ENCODE peak calls at places on chromosomes 6 and 20, in five cellular contexts. X, Y, R, K and P are unnamed samples. For H3K4me1, the result is how much of the 10 kb centered on the place peaks cover.

GRCh38 chr6:2850480-2851150 is 9.0 kb upstream of the SERPINB1 start:
- DNase-seq in X (no peak), Y (no peak), R (no peak), K (peak), P (peak)

GRCh38 chr6:109660526-109660925 is 30.5 kb downstream of the AK9 start:
- DNase-seq in X (no peak), Y (no peak), R (no peak), K (no peak), P (no peak)

GRCh38 chr6:56484669-56485068 is 158.0 kb downstream of the DST start:
- DNase-seq in X (no peak), Y (no peak), R (no peak), K (peak), P (no peak)

GRCh38 chr6:16130437-16130891 is 1.6 kb downstream of the MYLIP start:
- DNase-seq in X (no peak), Y (no peak), R (no peak), K (no peak), P (no peak)

GRCh38 chr6:73566954-73567591 is 46.2 kb upstream of the EEF1A1 start:
- DNase-seq in X (peak), Y (peak), R (peak), K (peak), P (peak)

GRCh38 chr6:131029661-131030297 is 33.3 kb downstream of the EPB41L2 start:
- DNase-seq in X (no peak), Y (peak), R (no peak), K (peak), P (no peak)

GRCh38 chr20:14441201-14441600 is 103.8 kb upstream of the FLRT3 start:
- DNase-seq in X (no peak), Y (no peak), R (no peak), K (peak), P (no peak)

GRCh38 chr20:58753929-58754551 is 61.4 kb downstream of the NPEPL1 start:
- DNase-seq in X (no peak), Y (no peak), R (no peak), K (no peak), P (peak)

GRCh38 chr20:36372671-36373070 is 66.5 kb downstream of the DLGAP4 start:
- DNase-seq in X (no peak), Y (no peak), R (no peak), K (no peak), P (no peak)

GRCh38 chr20:4962257-4962855 is 39.0 kb downstream of the SLC23A2 start:
- DNase-seq in X (no peak), Y (no peak), R (no peak), K (no peak), P (no peak)

GRCh38 chr6:43951063-43951755 is 176.0 kb downstream of the MRPL14 start:
- DNase-seq in X (peak), Y (peak), R (peak), K (no peak), P (peak)

GRCh38 chr6:18262812-18263560 is 1.3 kb downstream of the DEK start:
- DNase-seq in X (no peak), Y (no peak), R (no peak), K (peak), P (no peak)

GRCh38 chr6:169934699-169935347 is 183.4 kb downstream of the ERMARD start:
- DNase-seq in X (no peak), Y (no peak), R (no peak), K (no peak), P (no peak)

GRCh38 chr6:28634758-28635546 is 109.3 kb downstream of the GPX5 start:
- DNase-seq in X (no peak), Y (no peak), R (no peak), K (no peak), P (no peak)

GRCh38 chr6:81655696-81656095 is 96.8 kb downstream of the TENT5A start:
- DNase-seq in X (no peak), Y (no peak), R (no peak), K (peak), P (no peak)

GRCh38 chr20:38840053-38840893 is 34.8 kb downstream of the PPP1R16B start:
- DNase-seq in X (peak), Y (no peak), R (no peak), K (no peak), P (no peak)

GRCh38 chr20:38337561-38338140 is 8.6 kb upstream of the LBP start:
- DNase-seq in X (no peak), Y (no peak), R (no peak), K (no peak), P (no peak)

GRCh38 chr6:111926731-111927302 is 53.6 kb upstream of the FYN start:
- DNase-seq in X (no peak), Y (no peak), R (no peak), K (no peak), P (no peak)

GRCh38 chr20:51563597-51564332 is 21.2 kb upstream of the NFATC2 start:
- DNase-seq in X (peak), Y (peak), R (peak), K (peak), P (peak)

GRCh38 chr20:33908351-33908750 is 85.4 kb upstream of the RALY start:
- DNase-seq in X (no peak), Y (no peak), R (no peak), K (peak), P (no peak)

GRCh38 chr20:59835448-59836395 is 97.7 kb downstream of the SYCP2 start:
- DNase-seq in X (peak), Y (peak), R (peak), K (peak), P (peak)

GRCh38 chr20:24987244-24987643 is 5.3 kb downstream of the APMAP start:
- DNase-seq in X (no peak), Y (no peak), R (no peak), K (peak), P (no peak)

GRCh38 chr6:140202964-140203363 is 828.5 kb upstream of the CITED2 start:
- DNase-seq in X (no peak), Y (no peak), R (no peak), K (no peak), P (no peak)

GRCh38 chr6:34513628-34514027 is 42.5 kb downstream of the SPDEF start:
- DNase-seq in X (no peak), Y (no peak), R (peak), K (no peak), P (no peak)

GRCh38 chr20:31497838-31498540 is 16.3 kb upstream of the HM13 start:
- DNase-seq in X (peak), Y (peak), R (no peak), K (peak), P (no peak)

GRCh38 chr6:39453236-39453635 is 130.7 kb upstream of the KCNK16 start:
- DNase-seq in X (no peak), Y (no peak), R (no peak), K (no peak), P (no peak)

GRCh38 chr6:43433148-43433547 is 5.8 kb downstream of the ABCC10 start:
- DNase-seq in X (no peak), Y (no peak), R (no peak), K (no peak), P (no peak)

GRCh38 chr6:144757730-144758129 is 472.6 kb downstream of the UTRN start:
- DNase-seq in X (no peak), Y (no peak), R (no peak), K (no peak), P (no peak)

GRCh38 chr6:79421707-79422484 is 115.3 kb downstream of the LCA5 start:
- DNase-seq in X (no peak), Y (peak), R (no peak), K (peak), P (no peak)

GRCh38 chr6:40727272-40727671 is 140.1 kb upstream of the LRFN2 start:
- DNase-seq in X (no peak), Y (no peak), R (no peak), K (no peak), P (no peak)

GRCh38 chr6:150004101-150004782 is 21.1 kb downstream of the RAET1L start:
- DNase-seq in X (no peak), Y (no peak), R (no peak), K (no peak), P (no peak)

GRCh38 chr6:127178746-127179145 is 60.3 kb downstream of the RSPO3 start:
- DNase-seq in X (no peak), Y (no peak), R (no peak), K (no peak), P (no peak)

GRCh38 chr20:23243791-23244190 is 106.8 kb upstream of the NXT1 start:
- DNase-seq in X (no peak), Y (no peak), R (no peak), K (no peak), P (peak)

GRCh38 chr20:46220808-46221207 is 87.5 kb downstream of the CDH22 start:
- DNase-seq in X (no peak), Y (peak), R (no peak), K (no peak), P (no peak)

GRCh38 chr6:152151930-152152329 is 344.4 kb downstream of the ESR1 start:
- DNase-seq in X (no peak), Y (no peak), R (no peak), K (no peak), P (no peak)

GRCh38 chr6:139567095-139567494 is 192.6 kb upstream of the CITED2 start:
- DNase-seq in X (no peak), Y (no peak), R (no peak), K (no peak), P (no peak)

GRCh38 chr6:139270249-139270648 is 21.5 kb downstream of the TXLNB start:
- DNase-seq in X (no peak), Y (no peak), R (no peak), K (no peak), P (no peak)

GRCh38 chr6:4008324-4009047 is 70.5 kb downstream of the FAM217A start:
- DNase-seq in X (no peak), Y (no peak), R (no peak), K (peak), P (no peak)

GRCh38 chr6:38027685-38028373 is 208.3 kb downstream of the ZFAND3 start:
- DNase-seq in X (no peak), Y (no peak), R (no peak), K (no peak), P (no peak)

GRCh38 chr6:138403324-138403800 is 661 bp upstream of the HEBP2 start:
- DNase-seq in X (peak), Y (peak), R (peak), K (no peak), P (peak)

GRCh38 chr20:57683876-57684275 is 25.9 kb downstream of the PMEPA1 start:
- DNase-seq in X (no peak), Y (no peak), R (no peak), K (no peak), P (no peak)

GRCh38 chr20:57688295-57688694 is 21.5 kb downstream of the PMEPA1 start:
- DNase-seq in X (no peak), Y (no peak), R (no peak), K (no peak), P (no peak)

GRCh38 chr20:57686931-57687652 is 22.7 kb downstream of the PMEPA1 start:
- DNase-seq in X (no peak), Y (no peak), R (no peak), K (no peak), P (no peak)

GRCh38 chr20:57682184-57683038 is 27.4 kb downstream of the PMEPA1 start:
- DNase-seq in X (peak), Y (peak), R (no peak), K (no peak), P (no peak)

DNA sequence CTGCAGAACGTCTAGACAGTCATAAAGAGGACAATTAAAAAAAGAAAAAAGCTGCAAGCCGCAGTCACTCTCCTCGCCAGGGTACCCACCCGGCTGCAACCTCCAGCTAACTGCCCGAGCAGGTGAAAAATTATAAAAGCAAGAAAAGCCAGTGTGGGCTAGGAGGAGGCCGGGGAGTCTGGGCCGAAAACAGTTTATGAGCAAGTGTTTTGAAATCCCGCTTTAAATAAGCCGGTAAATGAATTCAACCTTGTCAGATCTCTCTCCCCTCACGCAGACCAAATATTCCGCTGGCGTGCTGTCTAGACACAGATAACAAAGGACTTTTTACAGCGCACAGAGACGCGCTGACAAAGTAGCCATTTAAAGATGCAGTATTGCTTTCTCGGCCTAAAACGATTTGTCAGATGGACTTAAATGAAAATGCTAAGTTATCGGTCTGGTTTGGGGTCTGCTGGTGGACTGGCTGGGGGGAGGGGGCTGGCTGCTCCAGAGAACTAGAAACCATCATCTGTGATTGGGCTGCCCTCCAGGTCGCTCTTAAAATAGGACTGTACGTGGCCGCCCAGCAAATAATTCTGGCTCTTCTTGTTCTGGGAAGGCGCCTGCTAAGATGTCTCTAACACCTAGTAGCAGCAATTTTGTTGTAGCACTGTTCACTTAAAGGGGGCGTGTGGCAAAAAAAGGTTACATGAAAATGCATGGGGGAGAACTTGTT is 24.5 kb downstream of the PMEPA1 start:
- DNase-seq in X (no peak), Y (peak), R (no peak), K (no peak), P (no peak)
- H3K4me1 ChIP-seq in X (under half), Y (half or more), R (half or more), K (under half), P (under half)

GRCh38 chr20:35085477-35086225 is 7.0 kb downstream of the TRPC4AP start:
- DNase-seq in X (no peak), Y (no peak), R (no peak), K (no peak), P (no peak)
- H3K4me1 ChIP-seq in X (under half), Y (half or more), R (under half), K (under half), P (under half)

DNA sequence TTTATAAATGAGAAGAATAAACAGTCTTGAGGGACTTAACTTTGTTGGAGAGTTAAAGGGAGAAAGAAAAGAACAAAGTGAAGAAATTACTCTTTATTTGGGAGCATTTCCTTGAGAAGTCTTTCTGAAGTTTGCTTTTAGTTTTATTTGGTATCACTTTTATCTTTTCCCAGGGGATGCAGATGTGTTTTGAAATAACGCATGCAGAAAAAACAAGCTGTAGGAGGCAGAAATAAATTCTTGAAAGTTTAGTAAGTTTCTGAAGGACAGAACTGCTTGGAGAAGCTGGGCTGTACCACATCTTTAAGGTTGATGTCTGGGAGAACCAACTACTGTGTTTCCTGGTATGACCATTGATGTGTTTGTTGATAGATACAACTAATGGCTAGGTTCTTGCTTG is 75.0 kb downstream of the PLCB4 start:
- DNase-seq in X (no peak), Y (no peak), R (no peak), K (no peak), P (no peak)
- H3K4me1 ChIP-seq in X (under half), Y (half or more), R (under half), K (under half), P (under half)

GRCh38 chr20:62338294-62338620 is 28.9 kb downstream of the LAMA5 start:
- DNase-seq in X (no peak), Y (no peak), R (no peak), K (no peak), P (no peak)

GRCh38 chr20:62336775-62337557 is 30.1 kb downstream of the LAMA5 start:
- DNase-seq in X (no peak), Y (no peak), R (no peak), K (no peak), P (no peak)

GRCh38 chr20:62337558-62338293 is 29.4 kb downstream of the LAMA5 start:
- DNase-seq in X (no peak), Y (no peak), R (no peak), K (no peak), P (no peak)

GRCh38 chr20:62342910-62343309 is 24.2 kb downstream of the LAMA5 start:
- DNase-seq in X (no peak), Y (no peak), R (no peak), K (peak), P (no peak)

GRCh38 chr20:62339647-62340062 is 27.5 kb downstream of the LAMA5 start:
- DNase-seq in X (no peak), Y (no peak), R (no peak), K (no peak), P (no peak)
- H3K4me1 ChIP-seq in X (under half), Y (under half), R (under half), K (under half), P (under half)

GRCh38 chr20:43726333-43726732 is 469 bp downstream of the GTSF1L start:
- DNase-seq in X (no peak), Y (no peak), R (no peak), K (no peak), P (no peak)
- H3K4me1 ChIP-seq in X (under half), Y (under half), R (under half), K (under half), P (under half)

DNA sequence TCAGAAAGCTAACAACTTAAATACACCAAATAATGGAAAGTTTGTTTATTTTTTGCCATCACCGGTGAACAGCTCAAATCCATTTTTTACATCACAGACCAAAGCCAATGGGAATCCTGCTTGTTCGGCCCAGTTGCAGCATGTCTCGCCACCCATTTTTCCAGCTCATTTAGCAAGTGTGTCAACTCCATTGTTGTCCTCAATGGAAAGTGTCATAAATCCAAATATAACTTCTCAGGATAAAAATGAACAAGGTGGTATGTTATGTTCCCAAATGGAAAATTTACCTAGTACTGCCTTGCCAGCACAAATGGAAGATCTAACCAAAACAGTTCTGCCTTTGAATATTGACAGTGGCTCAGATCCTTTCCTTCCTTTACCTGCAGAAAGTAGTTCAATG is 65.3 kb upstream of the SMIM8 start:
- DNase-seq in X (no peak), Y (no peak), R (no peak), K (no peak), P (no peak)
- H3K4me1 ChIP-seq in X (under half), Y (under half), R (under half), K (under half), P (under half)